ENCODE peak calls at places on chromosomes 3 and 15, in five cellular contexts. T is IMR-90, U is cardiac muscle cell, V is psoas muscle, O is heart left ventricle. L is an unnamed sample.

GRCh38 chr3:175075269-175075668 is 216.1 kb downstream of the NAALADL2 start:
- DNase-seq in T (peak), U (no peak), V (no peak), O (no peak), L (no peak)

GRCh38 chr3:178750639-178751038 is 214.4 kb downstream of the KCNMB2 start:
- DNase-seq in T (no peak), U (no peak), V (no peak), O (no peak), L (no peak)

GRCh38 chr15:57031605-57032004 is 113.2 kb downstream of the TCF12 start:
- DNase-seq in T (peak), U (no peak), V (no peak), O (peak), L (no peak)

GRCh38 chr3:20043398-20043797 is 3.2 kb downstream of the KAT2B start:
- DNase-seq in T (no peak), U (no peak), V (peak), O (peak), L (peak)

GRCh38 chr15:48796930-48797329 is 13.9 kb downstream of the CEP152 start:
- DNase-seq in T (peak), U (no peak), V (no peak), O (no peak), L (no peak)

GRCh38 chr15:31485911-31486461 is 159.4 kb downstream of the KLF13 start:
- DNase-seq in T (no peak), U (no peak), V (no peak), O (no peak), L (peak)

GRCh38 chr3:119428538-119428937 is 34.9 kb downstream of the TMEM39A start:
- DNase-seq in T (no peak), U (no peak), V (no peak), O (no peak), L (no peak)

GRCh38 chr15:38127306-38127731 is 125.3 kb upstream of the SPRED1 start:
- DNase-seq in T (peak), U (no peak), V (no peak), O (no peak), L (no peak)

GRCh38 chr3:107796786-107797185 is 274.0 kb downstream of the BBX start:
- DNase-seq in T (peak), U (no peak), V (no peak), O (no peak), L (no peak)

GRCh38 chr3:43399034-43399433 is 112.7 kb downstream of the SNRK start:
- DNase-seq in T (no peak), U (no peak), V (no peak), O (no peak), L (no peak)

GRCh38 chr3:3664916-3665315 is 134.3 kb upstream of the LRRN1 start:
- DNase-seq in T (peak), U (no peak), V (no peak), O (no peak), L (no peak)

GRCh38 chr3:9390265-9390888 is 7.0 kb upstream of the SETD5 start:
- DNase-seq in T (no peak), U (no peak), V (no peak), O (no peak), L (no peak)
- H3K27ac ChIP-seq in T (no peak), U (peak), V (no peak), O (no peak), L (no peak)

GRCh38 chr3:55860040-55860439 is 372.9 kb upstream of the WNT5A start:
- DNase-seq in T (peak), U (no peak), V (no peak), O (no peak), L (no peak)
- H3K27ac ChIP-seq in T (no peak), U (no peak), V (no peak), O (no peak), L (no peak)

DNA sequence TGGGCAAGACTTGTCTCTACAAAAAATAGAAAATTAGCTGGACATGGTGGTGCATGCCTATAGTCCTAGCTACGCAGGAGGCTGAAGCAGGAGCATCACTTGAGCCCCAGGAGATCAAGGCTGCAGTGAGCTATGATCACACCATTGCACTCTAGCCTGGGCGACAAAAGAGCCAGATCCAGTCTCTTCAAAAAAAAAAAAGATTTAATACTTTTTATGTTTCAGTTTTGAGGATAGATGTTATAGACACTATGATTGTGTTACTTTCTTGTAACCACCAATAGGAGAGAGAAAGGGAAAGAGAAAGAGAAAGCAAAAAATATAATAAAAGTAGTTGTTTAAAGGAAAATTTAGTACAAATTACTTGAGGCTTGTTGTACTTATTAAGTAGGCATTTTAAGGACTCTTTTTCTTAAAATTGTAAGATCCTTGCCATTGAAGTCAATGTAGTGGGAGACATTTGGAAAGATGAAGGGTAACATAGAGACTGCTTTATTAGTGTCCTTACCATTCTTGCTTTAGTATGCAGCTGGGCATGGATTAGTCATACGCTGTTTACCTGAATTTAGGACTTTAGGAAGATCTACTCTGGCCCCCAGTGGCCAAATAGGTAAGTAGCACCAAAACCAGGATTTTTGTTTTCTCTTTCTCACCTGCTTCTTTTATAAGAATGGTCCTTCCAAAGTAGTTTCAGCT is 35.1 kb upstream of the ZDHHC23 start:
- DNase-seq in T (peak), U (peak), V (no peak), O (no peak), L (no peak)
- H3K27ac ChIP-seq in T (no peak), U (no peak), V (no peak), O (no peak), L (no peak)

GRCh38 chr3:24303057-24303754 is 191.4 kb downstream of the THRB start:
- DNase-seq in T (no peak), U (no peak), V (no peak), O (no peak), L (no peak)

GRCh38 chr3:24299236-24299635 is 195.4 kb downstream of the THRB start:
- DNase-seq in T (no peak), U (no peak), V (no peak), O (no peak), L (no peak)

GRCh38 chr3:24300949-24301348 is 193.7 kb downstream of the THRB start:
- DNase-seq in T (no peak), U (no peak), V (no peak), O (no peak), L (no peak)

GRCh38 chr3:24302382-24302781 is 192.3 kb downstream of the THRB start:
- DNase-seq in T (no peak), U (no peak), V (no peak), O (no peak), L (no peak)

GRCh38 chr3:24299801-24300626 is 194.6 kb downstream of the THRB start:
- DNase-seq in T (peak), U (no peak), V (no peak), O (no peak), L (no peak)
- H3K27ac ChIP-seq in T (no peak), U (no peak), V (no peak), O (no peak), L (peak)